ENCODE peak calls at places on chromosomes 1 and 21, in ten cellular contexts. F is CD4-positive, alpha-beta memory T cell; M is H54; J is NCI-H1092; C is stimulated activated CD8-positive, alpha-beta memory T cell treated with anti-CD3 and anti-CD28 coated beads, Interleukin-15, amount 100 ng/mL, for 4 hours; N is stimulated activated CD4-positive, alpha-beta T cell treated with anti-CD3 and anti-CD28 coated beads, Interleukin-1b, Interleukin-23, amount 100 ng/mL, for 48 hours; W is AG09309; Q is heart right ventricle; X is NCI-H1048; U is activated T-cell treated with anti-CD3 and anti-CD28 coated beads for 1 hour. H is an unnamed sample.

GRCh38 chr1:14522331-14523241 is 75.9 kb upstream of the KAZN start:
- DNase-seq in X (no peak), C (no peak), U (no peak), J (no peak), N (no peak), Q (peak), F (no peak), M (peak), W (peak), H (no peak)

GRCh38 chr1:60911980-60912692 is 170.2 kb upstream of the NFIA start:
- DNase-seq in F (no peak), N (no peak), M (no peak), J (peak), W (no peak), X (no peak), U (no peak), Q (peak), C (no peak), H (no peak)

GRCh38 chr21:44699502-44700001 is 2.6 kb downstream of the KRTAP10-12 start:
- DNase-seq in N (no peak), C (no peak), F (no peak), W (no peak), U (no peak), M (no peak), X (no peak), J (no peak), Q (no peak), H (no peak)

GRCh38 chr1:40302475-40302874 is 14.6 kb downstream of the COL9A2 start:
- DNase-seq in U (no peak), Q (no peak), F (no peak), N (no peak), W (no peak), J (no peak), M (no peak), C (no peak), X (no peak), H (no peak)

GRCh38 chr1:44318097-44319088 is 36.7 kb downstream of the ERI3 start:
- DNase-seq in M (peak), U (peak), J (peak), W (no peak), F (peak), N (peak), C (no peak), Q (peak), X (peak), H (peak)

GRCh38 chr1:18881164-18881563 is 21.2 kb downstream of the ALDH4A1 start:
- DNase-seq in J (no peak), W (no peak), M (no peak), C (no peak), F (no peak), X (no peak), Q (no peak), N (no peak), U (no peak), H (no peak)

GRCh38 chr1:17212009-17212408 is 7.1 kb downstream of the PADI1 start:
- DNase-seq in X (no peak), W (no peak), U (no peak), M (no peak), N (no peak), F (no peak), C (no peak), J (no peak), Q (no peak), H (no peak)

GRCh38 chr1:215284966-215285365 is 202.4 kb downstream of the KCNK2 start:
- DNase-seq in C (no peak), U (no peak), M (no peak), N (no peak), X (no peak), Q (no peak), F (no peak), J (no peak), W (no peak), H (no peak)

GRCh38 chr1:244896550-244896949 is 32.2 kb upstream of the HNRNPU start:
- DNase-seq in M (peak), F (no peak), W (peak), X (no peak), Q (no peak), C (no peak), N (no peak), J (no peak), U (no peak), H (no peak)

GRCh38 chr21:26811031-26811430 is 34.2 kb downstream of the ADAMTS1 start:
- DNase-seq in X (no peak), F (no peak), W (no peak), U (no peak), J (no peak), Q (no peak), C (no peak), N (no peak), M (no peak), H (no peak)

GRCh38 chr1:100353073-100353801 is 931 bp downstream of the CDC14A start:
- DNase-seq in N (peak), U (peak), C (no peak), Q (peak), W (no peak), J (no peak), X (no peak), M (no peak), F (peak), H (no peak)

GRCh38 chr1:9651565-9652378 is at the start of gene PIK3CD:
- DNase-seq in W (no peak), Q (no peak), N (peak), C (no peak), X (no peak), M (no peak), F (no peak), U (peak), J (no peak), H (no peak)

GRCh38 chr1:238916828-238917227 is 469.5 kb upstream of the CHRM3 start:
- DNase-seq in Q (no peak), C (no peak), M (no peak), X (no peak), F (no peak), W (no peak), U (no peak), N (no peak), J (no peak), H (no peak)

GRCh38 chr1:67058761-67059160 is 4.8 kb upstream of the SLC35D1 start:
- DNase-seq in Q (no peak), N (no peak), U (no peak), W (no peak), F (no peak), M (no peak), J (no peak), C (no peak), X (no peak), H (no peak)

GRCh38 chr1:178941849-178942248 is 71.0 kb upstream of the ANGPTL1 start:
- DNase-seq in N (no peak), W (no peak), F (no peak), X (no peak), C (no peak), J (no peak), M (no peak), Q (no peak), U (no peak), H (no peak)

GRCh38 chr1:207941664-207942063 is 30.7 kb upstream of the CD34 start:
- DNase-seq in N (no peak), F (no peak), J (no peak), M (no peak), X (no peak), C (no peak), W (no peak), Q (peak), U (no peak), H (no peak)

GRCh38 chr1:119742193-119742592 is 26.5 kb downstream of the HMGCS2 start:
- DNase-seq in W (peak), F (no peak), U (no peak), J (no peak), X (no peak), C (no peak), M (no peak), Q (peak), N (no peak), H (no peak)

GRCh38 chr1:21573971-21574458 is 64.8 kb downstream of the ALPL start:
- DNase-seq in Q (peak), N (peak), J (peak), C (no peak), F (no peak), U (no peak), X (no peak), W (no peak), M (no peak), H (peak)

GRCh38 chr1:51607676-51608075 is 9.2 kb upstream of the OSBPL9 start:
- DNase-seq in U (no peak), N (no peak), F (no peak), J (no peak), C (no peak), W (no peak), M (no peak), X (no peak), Q (no peak), H (no peak)

GRCh38 chr1:230986976-230987375 is 8.1 kb downstream of the ARV1 start:
- DNase-seq in J (no peak), U (no peak), C (no peak), W (peak), Q (no peak), N (no peak), F (no peak), X (no peak), M (no peak), H (no peak)

GRCh38 chr1:180231506-180232420 is 1.7 kb downstream of the LHX4 start:
- DNase-seq in U (no peak), X (no peak), N (no peak), C (no peak), F (no peak), J (no peak), W (no peak), Q (no peak), M (peak), H (peak)

GRCh38 chr1:87866416-87866815 is 537.7 kb downstream of the LMO4 start:
- DNase-seq in F (no peak), C (no peak), W (no peak), N (no peak), J (no peak), Q (no peak), U (no peak), M (no peak), X (no peak), H (no peak)

GRCh38 chr1:224065455-224065854 is 48.5 kb upstream of the FBXO28 start:
- DNase-seq in M (peak), C (no peak), X (no peak), U (no peak), N (no peak), Q (no peak), J (no peak), F (peak), W (no peak), H (no peak)

GRCh38 chr21:31235671-31236450 is 108.2 kb downstream of the TIAM1 start:
- DNase-seq in M (no peak), X (no peak), F (no peak), Q (no peak), N (peak), U (no peak), W (no peak), J (no peak), C (no peak), H (no peak)

GRCh38 chr1:244400974-244401373 is 50.7 kb downstream of the ADSS2 start:
- DNase-seq in U (no peak), C (no peak), F (no peak), W (no peak), N (no peak), J (no peak), Q (no peak), X (no peak), M (no peak), H (no peak)

GRCh38 chr1:244730153-244730933 is 77.4 kb downstream of the DESI2 start:
- DNase-seq in W (no peak), Q (peak), N (peak), C (no peak), M (no peak), F (peak), U (no peak), X (no peak), J (peak), H (no peak)

GRCh38 chr1:184116287-184116686 is 64.8 kb downstream of the TSEN15 start:
- DNase-seq in U (no peak), C (no peak), Q (no peak), F (no peak), J (no peak), N (no peak), W (no peak), X (no peak), M (no peak), H (no peak)

GRCh38 chr1:95730986-95731385 is 497.0 kb downstream of the RWDD3 start:
- DNase-seq in J (no peak), C (no peak), F (no peak), M (no peak), U (no peak), N (no peak), Q (no peak), X (no peak), W (no peak), H (peak)

GRCh38 chr1:9242338-9242969 is 7.9 kb downstream of the H6PD start:
- DNase-seq in X (no peak), W (no peak), Q (peak), F (no peak), U (no peak), J (no peak), N (no peak), C (no peak), M (no peak), H (no peak)

GRCh38 chr21:31665397-31665796 is 5.9 kb downstream of the SOD1 start:
- DNase-seq in J (no peak), C (no peak), N (peak), W (no peak), X (no peak), M (no peak), F (peak), Q (no peak), U (no peak), H (no peak)

GRCh38 chr1:36279110-36279788 is 26.9 kb upstream of the SH3D21 start:
- DNase-seq in X (no peak), U (no peak), F (no peak), J (no peak), Q (no peak), W (no peak), C (no peak), N (no peak), M (no peak), H (no peak)

GRCh38 chr1:195831789-195832188 is 776.5 kb downstream of the KCNT2 start:
- DNase-seq in Q (no peak), M (no peak), C (no peak), J (no peak), F (no peak), N (no peak), W (no peak), X (no peak), U (no peak), H (no peak)

GRCh38 chr1:30169269-30169668 is 554.1 kb downstream of the MATN1 start:
- DNase-seq in U (no peak), N (no peak), M (no peak), Q (no peak), C (no peak), F (no peak), X (no peak), W (no peak), J (no peak), H (no peak)

GRCh38 chr1:68128157-68128556 is 77.7 kb upstream of the DIRAS3 start:
- DNase-seq in J (no peak), N (no peak), F (no peak), U (no peak), Q (no peak), X (no peak), M (no peak), W (no peak), C (no peak), H (no peak)

GRCh38 chr1:36609241-36610027 is 126.7 kb upstream of the CSF3R start:
- DNase-seq in Q (peak), U (no peak), F (peak), W (peak), J (peak), M (peak), N (peak), C (no peak), X (peak), H (peak)

GRCh38 chr1:84152649-84153056 is 8.6 kb downstream of the PRKACB start:
- DNase-seq in F (no peak), M (no peak), N (peak), U (no peak), W (no peak), J (no peak), X (no peak), C (no peak), Q (no peak), H (no peak)

GRCh38 chr1:2345297-2346075 is 45.9 kb downstream of the MORN1 start:
- DNase-seq in X (no peak), M (no peak), N (no peak), F (no peak), J (no peak), W (no peak), C (no peak), U (no peak), Q (no peak), H (no peak)

GRCh38 chr1:169711469-169712308 is at the start of gene SELL:
- DNase-seq in F (peak), U (peak), Q (peak), N (peak), X (peak), C (peak), M (peak), J (peak), W (peak), H (peak)

H was measured in NCI-H2081.